ENCODE peak calls at places on chromosomes 13 and 19, in eight cellular contexts. C is IMR-90, N is A549, J is K562, U is GM12878, A is SK-N-SH, F is H1, G is HepG2. Q is an unnamed sample.

GRCh38 chr13:31909889-31910551 is 121.6 kb upstream of the FRY start:
- DNase-seq in C (peak), N (peak), J (peak), U (peak), A (peak), F (no peak), G (peak), Q (no peak)

GRCh38 chr13:45681101-45681500 is 21.0 kb upstream of the CBY2 start:
- DNase-seq in C (no peak), N (no peak), J (no peak), U (no peak), A (no peak), F (no peak), G (no peak), Q (no peak)

GRCh38 chr13:71879129-71879535 is 12.1 kb upstream of the DACH1 start:
- DNase-seq in C (peak), N (peak), J (no peak), U (no peak), A (peak), F (no peak), G (peak), Q (no peak)

GRCh38 chr13:110128546-110128945 is 178.4 kb downstream of the COL4A1 start:
- DNase-seq in C (no peak), N (no peak), J (no peak), U (no peak), A (no peak), F (no peak), G (no peak), Q (no peak)

GRCh38 chr13:20684535-20684934 is 19.0 kb upstream of the IL17D start:
- DNase-seq in C (no peak), N (no peak), J (no peak), U (no peak), A (no peak), F (no peak), G (no peak), Q (no peak)

GRCh38 chr19:53158119-53158656 is 665 bp downstream of the ZNF347 start:
- DNase-seq in C (peak), N (no peak), J (peak), U (no peak), A (peak), F (no peak), G (no peak), Q (peak)

GRCh38 chr13:51922771-51923480 is 61.2 kb downstream of the CCDC70 start:
- DNase-seq in C (no peak), N (no peak), J (no peak), U (no peak), A (no peak), F (no peak), G (no peak), Q (no peak)

GRCh38 chr13:99383946-99384345 is 76.7 kb upstream of the GPR183 start:
- DNase-seq in C (no peak), N (no peak), J (no peak), U (no peak), A (no peak), F (no peak), G (no peak), Q (no peak)

GRCh38 chr19:2542341-2543069 is 66.6 kb downstream of the GADD45B start:
- DNase-seq in C (peak), N (peak), J (no peak), U (no peak), A (no peak), F (no peak), G (peak), Q (peak)

GRCh38 chr19:45451181-45451849 is 16.5 kb upstream of the FOSB start:
- DNase-seq in C (peak), N (no peak), J (no peak), U (no peak), A (no peak), F (no peak), G (no peak), Q (no peak)

GRCh38 chr19:46615966-46616365 is 8.9 kb downstream of the PTGIR start:
- DNase-seq in C (no peak), N (no peak), J (no peak), U (no peak), A (no peak), F (no peak), G (no peak), Q (no peak)

GRCh38 chr13:85278851-85279250 is 520.4 kb downstream of the SLITRK6 start:
- DNase-seq in C (no peak), N (no peak), J (no peak), U (no peak), A (peak), F (no peak), G (no peak), Q (no peak)

GRCh38 chr19:30074741-30075460 is 132.9 kb downstream of the URI1 start:
- DNase-seq in C (no peak), N (no peak), J (no peak), U (no peak), A (no peak), F (no peak), G (no peak), Q (no peak)

GRCh38 chr13:27489456-27489855 is 39.1 kb upstream of the MTIF3 start:
- DNase-seq in C (no peak), N (no peak), J (no peak), U (no peak), A (no peak), F (no peak), G (no peak), Q (no peak)
- TF ChIP-seq USF2 in C (no peak), N (no peak), J (no peak), U (no peak), A (no peak), F (no peak), G (no peak), Q (no peak)

GRCh38 chr13:95111608-95112007 is 189.6 kb downstream of the ABCC4 start:
- DNase-seq in C (no peak), N (no peak), J (no peak), U (no peak), A (no peak), F (no peak), G (no peak), Q (no peak)

GRCh38 chr13:95100525-95101121 is 200.6 kb downstream of the ABCC4 start:
- DNase-seq in C (peak), N (peak), J (no peak), U (peak), A (no peak), F (no peak), G (peak), Q (no peak)

GRCh38 chr13:95106562-95106961 is 194.7 kb downstream of the ABCC4 start:
- DNase-seq in C (no peak), N (no peak), J (no peak), U (no peak), A (no peak), F (no peak), G (no peak), Q (no peak)
- TF ChIP-seq USF2 in C (no peak), N (no peak), J (no peak), U (no peak), A (no peak), F (no peak), G (no peak), Q (no peak)

GRCh38 chr19:32988724-32989123 is 16.7 kb downstream of the FAAP24 start:
- DNase-seq in C (no peak), N (no peak), J (peak), U (no peak), A (no peak), F (no peak), G (no peak), Q (no peak)
- TF ChIP-seq USF2 in C (no peak), N (no peak), J (no peak), U (no peak), A (no peak), F (no peak), G (no peak), Q (no peak)

DNA sequence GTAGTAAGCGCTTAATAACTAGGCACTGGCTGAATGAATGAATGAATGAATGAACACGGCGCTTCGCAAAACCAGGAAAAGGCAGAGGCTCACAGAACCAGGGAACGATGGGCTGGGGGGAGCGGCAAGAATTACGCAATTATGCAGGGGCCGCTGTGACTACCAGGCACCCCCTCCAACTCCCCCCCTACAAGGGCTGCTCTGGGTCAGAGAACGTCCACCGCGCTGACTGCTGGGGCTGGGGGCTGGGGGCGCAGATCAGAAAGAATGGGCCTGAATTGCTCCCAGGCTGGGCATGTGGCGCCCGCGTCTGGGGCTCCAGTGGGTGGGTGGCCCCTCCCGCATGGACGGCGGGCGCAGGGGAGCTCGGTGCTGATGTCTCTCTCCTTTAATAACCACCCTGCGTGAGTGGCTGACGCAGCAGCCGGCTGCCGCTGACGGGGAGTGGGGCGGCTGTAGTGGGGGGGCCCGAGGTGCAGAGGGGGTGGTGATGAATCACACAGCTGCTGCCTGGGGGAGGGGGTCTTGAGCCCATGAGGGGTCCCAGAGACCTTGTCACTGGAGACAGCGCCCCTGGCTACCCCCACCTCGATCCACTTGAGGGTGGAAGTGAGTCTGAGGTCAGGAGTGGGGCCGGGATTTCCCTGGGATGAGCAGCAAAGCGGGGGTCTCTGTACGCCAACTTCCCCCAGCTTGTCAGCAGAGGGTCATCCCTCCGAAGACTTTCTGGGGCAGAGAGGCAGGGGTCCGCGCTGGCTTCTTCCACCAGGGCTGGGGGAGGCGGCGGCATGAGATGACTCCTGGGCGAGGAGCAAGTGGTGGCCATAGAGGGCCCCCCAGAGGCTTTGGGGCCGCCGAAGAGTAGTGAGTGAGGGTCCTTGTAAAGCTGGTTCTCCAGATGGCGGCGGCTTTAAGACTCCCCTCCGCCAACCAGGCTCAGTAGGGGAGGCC is 1.4 kb upstream of the CIRBP start:
- DNase-seq in C (peak), N (no peak), J (no peak), U (no peak), A (no peak), F (no peak), G (no peak), Q (no peak)
- TF ChIP-seq USF2 in C (no peak), N (no peak), J (no peak), U (no peak), A (no peak), F (no peak), G (no peak), Q (no peak)

GRCh38 chr19:11100064-11100463 is 10.8 kb downstream of the LDLR start:
- DNase-seq in C (no peak), N (no peak), J (no peak), U (no peak), A (no peak), F (no peak), G (no peak), Q (no peak)
- TF ChIP-seq USF2 in C (no peak), N (no peak), J (no peak), U (no peak), A (no peak), F (no peak), G (no peak), Q (no peak)

GRCh38 chr13:25469179-25469545 is 97.4 kb downstream of the ATP8A2 start:
- DNase-seq in C (no peak), N (no peak), J (no peak), U (no peak), A (no peak), F (no peak), G (no peak), Q (no peak)

GRCh38 chr13:25463496-25463895 is 91.7 kb downstream of the ATP8A2 start:
- DNase-seq in C (peak), N (no peak), J (no peak), U (no peak), A (no peak), F (no peak), G (no peak), Q (no peak)

GRCh38 chr13:25473864-25474263 is 102.1 kb downstream of the ATP8A2 start:
- DNase-seq in C (no peak), N (no peak), J (no peak), U (no peak), A (no peak), F (no peak), G (no peak), Q (no peak)

GRCh38 chr13:25466880-25467279 is 95.1 kb downstream of the ATP8A2 start:
- DNase-seq in C (no peak), N (no peak), J (no peak), U (no peak), A (no peak), F (no peak), G (peak), Q (no peak)

DNA sequence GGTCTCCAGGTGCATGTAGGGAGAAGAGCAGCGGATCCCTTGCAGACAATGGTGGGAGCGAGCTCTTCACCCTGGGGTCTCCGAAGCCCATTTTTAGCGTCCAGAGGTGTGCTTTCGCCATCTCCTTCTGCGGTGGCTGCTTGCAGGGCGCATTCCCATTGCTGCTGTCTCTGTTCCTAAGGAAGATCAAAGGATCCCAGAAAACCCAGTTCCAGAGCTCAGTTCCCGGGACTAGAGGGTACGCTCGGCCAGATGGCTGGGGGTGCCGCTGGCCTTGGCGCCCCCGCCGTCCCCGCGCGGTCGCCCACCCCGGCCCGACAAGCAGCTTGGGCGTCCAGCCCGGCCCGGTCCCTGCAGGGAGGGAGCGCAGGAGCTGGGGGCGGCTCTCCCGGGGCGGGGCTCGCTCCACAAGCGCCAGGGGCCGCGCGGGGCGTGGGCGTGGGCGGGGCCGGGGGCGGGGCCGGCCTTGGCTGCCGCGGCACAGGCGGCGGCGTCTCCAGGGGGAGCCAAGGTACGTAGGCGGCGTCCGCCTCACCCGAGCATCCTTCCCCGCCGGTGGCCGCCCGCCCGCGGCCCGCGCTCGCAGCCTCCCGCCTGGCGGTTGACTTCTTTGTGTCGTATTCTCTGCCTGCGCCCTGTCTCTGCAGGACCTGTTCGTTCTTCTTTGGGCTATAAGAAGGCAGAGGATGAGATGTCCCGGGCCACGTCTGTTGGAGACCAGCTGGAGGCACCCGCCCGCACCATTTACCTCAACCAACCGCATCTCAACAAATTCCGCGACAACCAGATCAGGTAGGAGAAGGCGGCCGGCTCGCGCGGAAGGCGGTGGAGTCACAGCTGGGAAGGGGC is 96.8 kb downstream of the ATP8A2 start:
- DNase-seq in C (no peak), N (no peak), J (peak), U (no peak), A (peak), F (no peak), G (no peak), Q (peak)
- TF ChIP-seq USF2 in C (no peak), N (no peak), J (no peak), U (no peak), A (no peak), F (no peak), G (no peak), Q (no peak)

DNA sequence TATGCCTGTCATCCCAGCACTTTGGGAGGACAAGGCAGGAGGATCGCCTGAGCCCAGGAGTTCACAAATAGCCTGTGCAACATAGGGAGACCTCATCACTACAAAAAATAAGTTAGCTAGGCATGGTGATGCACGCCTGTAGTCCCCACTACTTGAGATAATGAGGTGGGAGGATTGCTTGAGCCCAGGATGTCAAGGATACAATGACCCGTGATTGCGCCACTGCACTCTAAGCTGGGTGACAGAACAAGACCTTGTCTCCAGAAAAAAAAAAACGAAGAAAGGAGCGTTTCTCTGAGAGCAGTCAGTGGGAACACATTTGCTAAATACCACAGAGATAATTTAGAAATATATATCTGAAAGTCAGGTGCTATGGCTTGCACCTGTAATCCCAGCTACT is 11.9 kb downstream of the CDADC1 start:
- DNase-seq in C (no peak), N (no peak), J (no peak), U (no peak), A (no peak), F (no peak), G (no peak), Q (no peak)
- TF ChIP-seq USF2 in C (no peak), N (no peak), J (no peak), U (no peak), A (no peak), F (no peak), G (no peak), Q (no peak)

Q was measured in WTC11.